ENCODE peak calls at places on chromosomes 2 and 18, in nine cellular contexts. P, U, L, K, Q, T, O, X and B are unnamed samples.

GRCh38 chr2:224952942-224953657 is 89.2 kb downstream of the DOCK10 start:
- DNase-seq in P (peak), U (no peak), L (no peak), K (no peak), Q (no peak), T (no peak), O (no peak), X (no peak), B (no peak)

GRCh38 chr2:6650311-6650710 is 215.4 kb downstream of the CMPK2 start:
- DNase-seq in P (no peak), U (no peak), L (no peak), K (no peak), Q (no peak), T (peak), O (no peak), X (no peak), B (no peak)

GRCh38 chr18:55856191-55856590 is 268.2 kb upstream of the TCF4 start:
- DNase-seq in P (no peak), U (no peak), L (peak), K (no peak), Q (no peak), T (no peak), O (no peak), X (no peak), B (peak)

GRCh38 chr18:22913861-22914260 is 19.3 kb upstream of the RBBP8 start:
- DNase-seq in P (peak), U (peak), L (peak), K (no peak), Q (no peak), T (no peak), O (no peak), X (no peak), B (peak)

GRCh38 chr2:200442471-200442870 is 67.4 kb downstream of the KCTD18 start:
- DNase-seq in P (no peak), U (no peak), L (no peak), K (no peak), Q (no peak), T (no peak), O (no peak), X (no peak), B (no peak)

GRCh38 chr2:179096090-179096489 is 46.2 kb upstream of the CCDC141 start:
- DNase-seq in P (no peak), U (no peak), L (no peak), K (no peak), Q (no peak), T (no peak), O (no peak), X (no peak), B (no peak)

GRCh38 chr2:200399046-200399445 is 92.6 kb downstream of the SPATS2L start:
- DNase-seq in P (no peak), U (no peak), L (no peak), K (no peak), Q (no peak), T (no peak), O (no peak), X (no peak), B (no peak)

GRCh38 chr2:130740671-130741070 is 11.8 kb downstream of the GPR148 start:
- DNase-seq in P (no peak), U (no peak), L (peak), K (no peak), Q (no peak), T (no peak), O (no peak), X (no peak), B (no peak)

GRCh38 chr2:119338826-119339561 is 27.6 kb downstream of the C2orf76 start:
- DNase-seq in P (no peak), U (no peak), L (no peak), K (no peak), Q (no peak), T (no peak), O (no peak), X (peak), B (no peak)

GRCh38 chr18:2883137-2883671 is 36.4 kb downstream of the EMILIN2 start:
- DNase-seq in P (peak), U (no peak), L (no peak), K (no peak), Q (no peak), T (no peak), O (peak), X (no peak), B (no peak)

GRCh38 chr2:69464575-69464974 is 27.3 kb upstream of the NFU1 start:
- DNase-seq in P (no peak), U (no peak), L (no peak), K (no peak), Q (no peak), T (no peak), O (peak), X (no peak), B (peak)

GRCh38 chr18:74142251-74142650 is 5.4 kb downstream of the FBXO15 start:
- DNase-seq in P (no peak), U (no peak), L (no peak), K (no peak), Q (no peak), T (no peak), O (no peak), X (no peak), B (no peak)

GRCh38 chr2:50535971-50536759 is 495.8 kb downstream of the NRXN1 start:
- DNase-seq in P (no peak), U (no peak), L (peak), K (peak), Q (peak), T (no peak), O (no peak), X (no peak), B (no peak)

GRCh38 chr2:241801611-241802420 is 7.2 kb upstream of the NEU4 start:
- DNase-seq in P (peak), U (no peak), L (peak), K (no peak), Q (no peak), T (no peak), O (no peak), X (no peak), B (no peak)

GRCh38 chr2:130823171-130823885 is 13.4 kb upstream of the ARHGEF4 start:
- DNase-seq in P (no peak), U (no peak), L (no peak), K (no peak), Q (no peak), T (no peak), O (no peak), X (no peak), B (no peak)

GRCh38 chr2:202758128-202758527 is 113.4 kb downstream of the ICA1L start:
- DNase-seq in P (no peak), U (no peak), L (no peak), K (no peak), Q (no peak), T (no peak), O (no peak), X (no peak), B (no peak)

GRCh38 chr2:234556848-234557573 is 60.1 kb upstream of the ARL4C start:
- DNase-seq in P (no peak), U (no peak), L (no peak), K (peak), Q (no peak), T (no peak), O (no peak), X (no peak), B (peak)

GRCh38 chr2:190451561-190452176 is 43.5 kb downstream of the MFSD6 start:
- DNase-seq in P (no peak), U (no peak), L (no peak), K (no peak), Q (no peak), T (no peak), O (no peak), X (no peak), B (no peak)

GRCh38 chr2:104848526-104848925 is 5.4 kb upstream of the POU3F3 start:
- DNase-seq in P (no peak), U (no peak), L (peak), K (no peak), Q (no peak), T (no peak), O (no peak), X (no peak), B (no peak)

GRCh38 chr18:75618146-75618545 is 190.6 kb upstream of the SMIM21 start:
- DNase-seq in P (no peak), U (no peak), L (no peak), K (no peak), Q (no peak), T (no peak), O (no peak), X (no peak), B (no peak)

GRCh38 chr2:62114564-62114963 is 81.4 kb upstream of the B3GNT2 start:
- DNase-seq in P (no peak), U (no peak), L (peak), K (no peak), Q (no peak), T (no peak), O (no peak), X (no peak), B (no peak)

GRCh38 chr2:162435676-162436075 is 91.7 kb downstream of the GCA start:
- DNase-seq in P (no peak), U (no peak), L (no peak), K (peak), Q (no peak), T (no peak), O (no peak), X (no peak), B (peak)

GRCh38 chr18:43789234-43790000 is 512.1 kb upstream of the SYT4 start:
- DNase-seq in P (no peak), U (no peak), L (peak), K (no peak), Q (no peak), T (no peak), O (no peak), X (no peak), B (no peak)

GRCh38 chr2:120760446-120761135 is 24.9 kb downstream of the GLI2 start:
- DNase-seq in P (no peak), U (no peak), L (no peak), K (no peak), Q (no peak), T (no peak), O (peak), X (no peak), B (no peak)

GRCh38 chr18:46096651-46097300 is 1.3 kb downstream of the ATP5F1A start:
- DNase-seq in P (no peak), U (no peak), L (no peak), K (no peak), Q (no peak), T (no peak), O (no peak), X (no peak), B (no peak)

GRCh38 chr2:233081731-233082221 is 21.6 kb downstream of the INPP5D start:
- DNase-seq in P (no peak), U (no peak), L (no peak), K (no peak), Q (no peak), T (no peak), O (peak), X (no peak), B (no peak)

GRCh38 chr2:237053066-237053465 is 32.6 kb upstream of the COPS8 start:
- DNase-seq in P (no peak), U (no peak), L (no peak), K (no peak), Q (no peak), T (no peak), O (no peak), X (no peak), B (no peak)

GRCh38 chr2:201858781-201859180 is 52.4 kb downstream of the CDK15 start:
- DNase-seq in P (no peak), U (no peak), L (peak), K (no peak), Q (no peak), T (no peak), O (no peak), X (no peak), B (no peak)

GRCh38 chr18:56458770-56459450 is 179.5 kb downstream of the TXNL1 start:
- DNase-seq in P (no peak), U (no peak), L (no peak), K (no peak), Q (no peak), T (no peak), O (no peak), X (no peak), B (no peak)

GRCh38 chr2:5042666-5043440 is 649.3 kb upstream of the SOX11 start:
- DNase-seq in P (no peak), U (no peak), L (no peak), K (no peak), Q (no peak), T (no peak), O (no peak), X (no peak), B (no peak)

GRCh38 chr2:202960524-202960923 is 48.4 kb downstream of the CARF start:
- DNase-seq in P (no peak), U (no peak), L (no peak), K (no peak), Q (no peak), T (no peak), O (no peak), X (no peak), B (no peak)

GRCh38 chr2:45438872-45439665 is 172.0 kb downstream of the SRBD1 start:
- DNase-seq in P (no peak), U (no peak), L (no peak), K (no peak), Q (no peak), T (no peak), O (no peak), X (no peak), B (no peak)

GRCh38 chr2:134845719-134846118 is 7.3 kb downstream of the ACMSD start:
- DNase-seq in P (no peak), U (no peak), L (no peak), K (no peak), Q (no peak), T (no peak), O (no peak), X (no peak), B (no peak)

GRCh38 chr2:16908671-16909070 is 243.0 kb upstream of the CYRIA start:
- DNase-seq in P (no peak), U (no peak), L (no peak), K (no peak), Q (no peak), T (no peak), O (no peak), X (no peak), B (peak)

DNA sequence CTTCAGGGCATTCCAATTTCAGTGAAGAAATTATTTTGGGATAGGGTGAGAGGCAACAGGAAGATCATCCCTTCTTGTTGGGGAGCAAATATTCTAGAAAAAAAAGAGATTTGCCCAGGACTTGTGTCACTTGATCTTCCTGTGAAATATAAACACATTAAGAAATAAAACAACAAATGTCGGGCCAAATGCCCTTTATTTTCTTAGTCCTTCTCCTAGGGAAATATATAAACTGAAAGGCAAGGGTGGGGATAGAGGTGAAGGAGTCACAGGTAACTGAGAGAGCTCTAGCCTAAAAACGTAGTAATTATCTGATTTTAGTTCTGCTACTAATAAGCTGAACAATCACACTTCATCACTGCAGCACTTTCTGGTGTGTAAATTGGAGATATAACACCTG is 104.6 kb upstream of the ACVR1C start:
- DNase-seq in P (no peak), U (no peak), L (no peak), K (no peak), Q (no peak), T (no peak), O (no peak), X (no peak), B (no peak)
- H3K27ac ChIP-seq in P (no peak), U (no peak), L (no peak), K (no peak), Q (no peak), T (no peak), O (no peak), X (no peak), B (no peak)

GRCh38 chr2:64626963-64627760 is 26.6 kb downstream of the SERTAD2 start:
- DNase-seq in P (no peak), U (no peak), L (peak), K (no peak), Q (no peak), T (peak), O (no peak), X (no peak), B (no peak)
- H3K27ac ChIP-seq in P (no peak), U (no peak), L (no peak), K (no peak), Q (peak), T (peak), O (no peak), X (no peak), B (no peak)

GRCh38 chr18:7537145-7537544 is 30.0 kb upstream of the PTPRM start:
- DNase-seq in P (no peak), U (no peak), L (no peak), K (no peak), Q (no peak), T (no peak), O (no peak), X (no peak), B (no peak)
- H3K27ac ChIP-seq in P (no peak), U (no peak), L (no peak), K (no peak), Q (no peak), T (no peak), O (no peak), X (no peak), B (no peak)

DNA sequence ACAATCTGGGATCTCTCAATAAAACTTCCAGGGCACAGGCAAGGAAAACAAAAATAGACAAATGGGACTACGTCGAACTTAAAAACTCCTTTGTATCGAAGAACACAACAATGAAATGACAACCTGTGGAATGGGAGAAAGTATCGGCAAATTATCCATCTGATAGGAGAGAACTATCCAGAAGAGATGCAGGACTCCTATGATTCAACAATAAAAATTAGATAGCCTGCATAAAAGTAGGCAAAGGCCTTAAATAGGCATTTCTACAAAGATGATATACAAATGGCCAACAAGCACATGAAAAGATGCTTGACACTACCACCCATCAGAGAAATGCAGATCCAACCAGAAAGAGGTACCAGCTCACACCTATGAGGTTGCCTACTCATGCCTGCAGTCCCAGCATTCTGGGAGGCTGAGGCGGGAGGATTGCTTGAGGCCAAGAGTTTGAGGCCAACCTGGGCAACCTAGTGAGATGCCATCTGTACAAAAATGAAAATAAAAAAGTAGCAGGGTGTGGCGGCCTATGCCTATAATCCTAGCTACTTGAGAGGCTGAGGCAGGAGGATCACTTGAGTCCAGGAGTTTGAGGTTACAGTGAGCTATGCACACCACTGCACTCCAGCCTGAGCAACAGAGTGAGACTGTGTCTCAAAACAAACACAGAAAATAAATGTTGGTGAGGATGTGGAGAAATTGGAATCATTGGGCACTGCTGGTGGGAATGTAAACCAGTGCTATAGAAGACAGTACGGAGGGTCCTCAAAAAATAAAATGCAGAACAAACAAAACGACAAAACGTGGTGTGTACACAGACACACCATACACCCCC is 21.6 kb downstream of the TWIST2 start:
- DNase-seq in P (no peak), U (no peak), L (no peak), K (peak), Q (no peak), T (no peak), O (peak), X (no peak), B (no peak)
- H3K27ac ChIP-seq in P (no peak), U (no peak), L (no peak), K (no peak), Q (peak), T (no peak), O (peak), X (no peak), B (no peak)

GRCh38 chr2:159134979-159135378 is 151.5 kb downstream of the WDSUB1 start:
- DNase-seq in P (no peak), U (no peak), L (no peak), K (no peak), Q (no peak), T (no peak), O (no peak), X (no peak), B (no peak)
- H3K27ac ChIP-seq in P (peak), U (no peak), L (peak), K (no peak), Q (no peak), T (peak), O (peak), X (no peak), B (no peak)

GRCh38 chr2:189151897-189152296 is 27.7 kb downstream of the COL5A2 start:
- DNase-seq in P (no peak), U (no peak), L (no peak), K (no peak), Q (no peak), T (no peak), O (no peak), X (no peak), B (no peak)
- H3K27ac ChIP-seq in P (peak), U (no peak), L (no peak), K (no peak), Q (no peak), T (no peak), O (no peak), X (no peak), B (no peak)